ENCODE peak calls at places on chromosomes 1 and 21, in six cellular contexts. One of them, this sample, is unnamed.

GRCh38 chr1:26190373-26190987 is at the start of gene CATSPER4:
- DNase-seq in neuronal stem cell: peak; percentile 67
- DNase-seq in mesenchymal stem cell: peak; percentile 10
- DNase-seq in IMR-90: no peak
- DNase-seq in H9: peak; percentile 91
- DNase-seq in H1: peak; percentile 49
- DNase-seq in this sample: peak; percentile 73

GRCh38 chr1:192529031-192529755 is 46.4 kb upstream of the RGS1 start:
- DNase-seq in mesenchymal stem cell: no peak
- DNase-seq in H9: no peak
- DNase-seq in IMR-90: no peak
- DNase-seq in neuronal stem cell: no peak
- DNase-seq in H1: no peak
- DNase-seq in this sample: no peak

GRCh38 chr1:49627781-49628180 is 396.0 kb downstream of the AGBL4 start:
- DNase-seq in neuronal stem cell: no peak
- DNase-seq in IMR-90: no peak
- DNase-seq in mesenchymal stem cell: no peak
- DNase-seq in H1: no peak
- DNase-seq in H9: no peak
- DNase-seq in this sample: no peak

GRCh38 chr1:199774433-199775089 is 252.9 kb upstream of the NR5A2 start:
- DNase-seq in H9: no peak
- DNase-seq in IMR-90: peak; percentile 85
- DNase-seq in H1: no peak
- DNase-seq in neuronal stem cell: no peak
- DNase-seq in mesenchymal stem cell: no peak
- DNase-seq in this sample: no peak

GRCh38 chr21:46100426-46100825 is 2.5 kb downstream of the COL6A2 start:
- DNase-seq in H1: no peak
- DNase-seq in mesenchymal stem cell: peak; percentile 76
- DNase-seq in IMR-90: peak; percentile 64
- DNase-seq in H9: no peak
- DNase-seq in neuronal stem cell: no peak
- DNase-seq in this sample: no peak

GRCh38 chr1:201946224-201946908 is at the start of gene LMOD1:
- DNase-seq in neuronal stem cell: peak; percentile 86
- DNase-seq in mesenchymal stem cell: peak; percentile 96
- DNase-seq in IMR-90: peak; percentile 98
- DNase-seq in H9: peak; percentile 95
- DNase-seq in H1: peak; percentile 74
- DNase-seq in this sample: peak; percentile 75

GRCh38 chr1:23529146-23530088 is 1.6 kb downstream of the E2F2 start:
- DNase-seq in H1: no peak
- DNase-seq in neuronal stem cell: no peak
- DNase-seq in H9: no peak
- DNase-seq in mesenchymal stem cell: no peak
- DNase-seq in IMR-90: no peak
- DNase-seq in this sample: no peak

GRCh38 chr1:2948001-2948750 is 73.1 kb upstream of the ACTRT2 start:
- DNase-seq in H1: no peak
- DNase-seq in IMR-90: no peak
- DNase-seq in H9: no peak
- DNase-seq in mesenchymal stem cell: no peak
- DNase-seq in neuronal stem cell: no peak
- DNase-seq in this sample: no peak

GRCh38 chr1:198556969-198557368 is 16.5 kb upstream of the ATP6V1G3 start:
- DNase-seq in H1: no peak
- DNase-seq in IMR-90: no peak
- DNase-seq in H9: no peak
- DNase-seq in mesenchymal stem cell: no peak
- DNase-seq in neuronal stem cell: no peak
- DNase-seq in this sample: no peak

GRCh38 chr1:18653922-18654321 is 23.3 kb downstream of the PAX7 start:
- DNase-seq in mesenchymal stem cell: no peak
- DNase-seq in neuronal stem cell: no peak
- DNase-seq in H9: no peak
- DNase-seq in IMR-90: no peak
- DNase-seq in H1: no peak
- DNase-seq in this sample: no peak

GRCh38 chr1:27517907-27518718 is 28.1 kb upstream of the WASF2 start:
- DNase-seq in mesenchymal stem cell: no peak
- DNase-seq in H9: no peak
- DNase-seq in neuronal stem cell: no peak
- DNase-seq in IMR-90: no peak
- DNase-seq in H1: no peak
- DNase-seq in this sample: no peak

GRCh38 chr21:16587141-16587570 is 857.4 kb downstream of the USP25 start:
- DNase-seq in H1: no peak
- DNase-seq in IMR-90: peak; percentile 65
- DNase-seq in mesenchymal stem cell: no peak
- DNase-seq in H9: peak; percentile 41
- DNase-seq in neuronal stem cell: no peak
- DNase-seq in this sample: peak; percentile 32

GRCh38 chr1:53545663-53546408 is 86.6 kb downstream of the DMRTB1 start:
- DNase-seq in mesenchymal stem cell: no peak
- DNase-seq in H1: no peak
- DNase-seq in neuronal stem cell: no peak
- DNase-seq in IMR-90: peak; percentile 21
- DNase-seq in H9: no peak
- DNase-seq in this sample: no peak

GRCh38 chr21:46083271-46084040 is 14.5 kb upstream of the COL6A2 start:
- DNase-seq in H9: peak; percentile 28
- DNase-seq in neuronal stem cell: no peak
- DNase-seq in H1: no peak
- DNase-seq in IMR-90: no peak
- DNase-seq in mesenchymal stem cell: no peak
- DNase-seq in this sample: no peak

GRCh38 chr1:97160796-97161195 is 439.2 kb downstream of the PTBP2 start:
- DNase-seq in mesenchymal stem cell: no peak
- DNase-seq in IMR-90: peak; percentile 17
- DNase-seq in H9: no peak
- DNase-seq in neuronal stem cell: no peak
- DNase-seq in H1: no peak
- DNase-seq in this sample: no peak

GRCh38 chr1:27122652-27123051 is 32.3 kb downstream of the SLC9A1 start:
- DNase-seq in neuronal stem cell: no peak
- DNase-seq in mesenchymal stem cell: peak; percentile 90
- DNase-seq in H9: no peak
- DNase-seq in IMR-90: peak; percentile 73
- DNase-seq in H1: no peak
- DNase-seq in this sample: no peak

GRCh38 chr1:104780470-104781078 is 1030.9 kb downstream of the AMY1C start:
- DNase-seq in neuronal stem cell: peak; percentile 35
- DNase-seq in H1: no peak
- DNase-seq in H9: no peak
- DNase-seq in mesenchymal stem cell: peak; percentile 30
- DNase-seq in IMR-90: peak; percentile 1
- DNase-seq in this sample: peak; percentile 57

GRCh38 chr1:108502624-108503023 is 52.5 kb downstream of the NBPF6 start:
- DNase-seq in H1: no peak
- DNase-seq in IMR-90: peak; percentile 18
- DNase-seq in neuronal stem cell: no peak
- DNase-seq in H9: no peak
- DNase-seq in mesenchymal stem cell: peak; percentile 32
- DNase-seq in this sample: no peak

GRCh38 chr1:29668761-29669487 is 432.6 kb downstream of the PTPRU start:
- DNase-seq in H1: no peak
- DNase-seq in IMR-90: no peak
- DNase-seq in neuronal stem cell: no peak
- DNase-seq in H9: no peak
- DNase-seq in mesenchymal stem cell: no peak
- DNase-seq in this sample: no peak

GRCh38 chr1:200043330-200043668 is 15.8 kb downstream of the NR5A2 start:
- DNase-seq in H9: no peak
- DNase-seq in mesenchymal stem cell: peak; percentile 43
- DNase-seq in IMR-90: no peak
- DNase-seq in H1: no peak
- DNase-seq in neuronal stem cell: no peak
- DNase-seq in this sample: no peak

GRCh38 chr1:244053831-244054230 is 2.7 kb downstream of the ZBTB18 start:
- DNase-seq in mesenchymal stem cell: no peak
- DNase-seq in IMR-90: no peak
- DNase-seq in neuronal stem cell: no peak
- DNase-seq in H9: no peak
- DNase-seq in H1: no peak
- DNase-seq in this sample: no peak

GRCh38 chr21:44354775-44355771 is 1.7 kb downstream of the TRPM2 start:
- DNase-seq in IMR-90: no peak
- DNase-seq in H9: no peak
- DNase-seq in mesenchymal stem cell: no peak
- DNase-seq in H1: no peak
- DNase-seq in neuronal stem cell: no peak
- DNase-seq in this sample: no peak

GRCh38 chr1:12466816-12467215 is 151.2 kb downstream of the DHRS3 start:
- DNase-seq in H9: no peak
- DNase-seq in mesenchymal stem cell: no peak
- DNase-seq in IMR-90: no peak
- DNase-seq in neuronal stem cell: no peak
- DNase-seq in H1: no peak
- DNase-seq in this sample: no peak

GRCh38 chr1:151292207-151293030 is 10.3 kb downstream of the ZNF687 start:
- DNase-seq in neuronal stem cell: no peak
- DNase-seq in IMR-90: no peak
- DNase-seq in H9: no peak
- DNase-seq in H1: no peak
- DNase-seq in mesenchymal stem cell: no peak
- DNase-seq in this sample: no peak

DNA sequence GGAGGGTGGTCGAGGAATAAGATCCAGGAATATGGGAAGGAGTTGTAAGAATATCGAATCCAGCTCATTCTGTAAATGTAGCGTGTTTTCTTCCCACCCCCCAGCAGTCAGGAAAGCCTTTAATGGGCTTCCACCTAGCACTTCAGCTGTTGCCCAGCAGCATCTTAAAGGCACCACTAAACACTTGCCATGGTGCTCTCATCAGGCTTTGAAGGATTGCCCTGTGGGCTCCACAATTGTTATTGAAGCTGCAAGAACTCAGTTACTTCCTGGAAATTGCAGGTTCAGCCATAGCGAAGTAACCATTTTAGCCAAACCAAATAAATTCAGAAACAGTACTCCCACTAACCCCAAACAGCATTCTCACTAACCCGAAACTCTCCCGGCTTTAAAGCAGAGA is 511.2 kb downstream of the PLPP3 start:
- DNase-seq in H9: no peak
- DNase-seq in IMR-90: no peak
- DNase-seq in H1: no peak
- DNase-seq in mesenchymal stem cell: no peak
- DNase-seq in neuronal stem cell: no peak
- DNase-seq in this sample: no peak
- H4K91ac ChIP-seq in H9: no peak overlapping the region
- H4K91ac ChIP-seq in IMR-90: no peak overlapping the region
- H4K91ac ChIP-seq in H1: no peak overlapping the region
- H4K91ac ChIP-seq in mesenchymal stem cell: no peak overlapping the region
- H4K91ac ChIP-seq in neuronal stem cell: no peak overlapping the region
- H4K91ac ChIP-seq in this sample: no peak overlapping the region

DNA sequence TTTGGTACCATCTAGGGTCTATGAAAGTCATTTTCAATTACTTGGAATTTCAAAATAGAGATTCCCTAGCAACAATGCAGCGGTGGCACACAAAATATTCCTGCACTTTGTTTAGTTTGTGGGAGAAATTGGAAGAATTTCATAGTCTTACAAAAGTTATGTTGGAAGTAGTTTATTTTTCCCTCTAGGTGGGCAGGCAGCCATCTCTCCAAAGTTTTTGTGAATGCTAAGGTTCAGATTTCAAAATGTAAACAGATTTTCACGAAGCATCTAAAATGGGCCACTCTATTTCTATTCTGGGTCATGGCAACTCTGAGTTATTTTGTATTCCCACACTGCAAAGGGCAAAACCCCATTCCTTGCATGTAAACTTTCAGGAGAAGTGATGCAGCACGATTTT is 8.0 kb downstream of the SMCP start:
- DNase-seq in H1: no peak
- DNase-seq in mesenchymal stem cell: no peak
- DNase-seq in H9: no peak
- DNase-seq in neuronal stem cell: no peak
- DNase-seq in IMR-90: no peak
- DNase-seq in this sample: no peak
- H4K91ac ChIP-seq in H1: no peak overlapping the region
- H4K91ac ChIP-seq in mesenchymal stem cell: no peak overlapping the region
- H4K91ac ChIP-seq in H9: no peak overlapping the region
- H4K91ac ChIP-seq in neuronal stem cell: no peak overlapping the region
- H4K91ac ChIP-seq in IMR-90: no peak overlapping the region
- H4K91ac ChIP-seq in this sample: no peak overlapping the region

DNA sequence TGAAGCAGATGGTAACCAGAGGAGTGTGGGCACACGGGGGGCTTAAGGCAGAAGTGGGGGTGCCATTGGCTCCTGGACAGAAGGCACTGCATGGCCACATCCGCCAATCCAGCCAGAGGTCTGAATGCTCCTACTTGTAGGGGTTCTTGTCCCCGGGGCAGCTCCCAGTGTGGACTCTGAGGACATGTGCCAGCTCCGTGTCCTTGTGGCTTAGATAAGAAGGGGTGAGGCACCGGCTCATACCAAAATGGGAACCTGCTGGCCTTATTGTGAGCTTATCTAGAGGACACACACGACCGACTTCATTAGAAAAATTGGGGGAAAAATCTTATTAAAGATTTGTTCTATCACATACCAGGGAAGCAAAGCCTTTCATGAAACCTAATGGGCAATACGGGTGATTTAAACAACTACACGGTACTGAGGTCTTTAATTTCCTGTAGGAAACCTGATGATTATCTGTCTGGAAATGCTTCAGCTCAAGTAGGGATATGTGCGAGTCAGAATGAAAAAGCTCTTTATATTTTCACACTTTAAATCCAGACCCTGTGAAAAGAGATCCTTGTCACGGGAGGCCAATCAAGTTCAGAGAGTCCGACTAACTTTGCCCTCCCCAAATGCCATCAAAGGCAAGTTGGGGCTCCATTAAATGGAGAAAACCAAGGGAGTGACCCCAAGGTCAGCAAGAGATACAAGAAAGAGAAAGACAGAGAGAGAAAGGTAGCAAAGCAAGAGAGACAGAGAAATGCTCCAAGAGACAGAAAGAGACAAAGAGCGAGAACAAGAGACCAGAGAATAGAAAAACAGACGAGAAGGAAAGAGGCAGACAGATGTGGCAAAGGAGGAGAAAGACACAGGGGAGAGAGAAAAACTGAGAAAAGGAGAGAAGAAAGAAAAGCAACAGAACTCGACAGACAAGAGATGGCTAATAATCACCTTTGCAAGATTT is 14.1 kb upstream of the KCNN3 start:
- DNase-seq in mesenchymal stem cell: no peak
- DNase-seq in IMR-90: no peak
- DNase-seq in neuronal stem cell: no peak
- DNase-seq in H9: no peak
- DNase-seq in H1: no peak
- DNase-seq in this sample: no peak
- H4K91ac ChIP-seq in mesenchymal stem cell: peak overlapping the region; percentile 19
- H4K91ac ChIP-seq in IMR-90: no peak overlapping the region
- H4K91ac ChIP-seq in neuronal stem cell: no peak overlapping the region
- H4K91ac ChIP-seq in H9: no peak overlapping the region
- H4K91ac ChIP-seq in H1: no peak overlapping the region
- H4K91ac ChIP-seq in this sample: no peak overlapping the region

DNA sequence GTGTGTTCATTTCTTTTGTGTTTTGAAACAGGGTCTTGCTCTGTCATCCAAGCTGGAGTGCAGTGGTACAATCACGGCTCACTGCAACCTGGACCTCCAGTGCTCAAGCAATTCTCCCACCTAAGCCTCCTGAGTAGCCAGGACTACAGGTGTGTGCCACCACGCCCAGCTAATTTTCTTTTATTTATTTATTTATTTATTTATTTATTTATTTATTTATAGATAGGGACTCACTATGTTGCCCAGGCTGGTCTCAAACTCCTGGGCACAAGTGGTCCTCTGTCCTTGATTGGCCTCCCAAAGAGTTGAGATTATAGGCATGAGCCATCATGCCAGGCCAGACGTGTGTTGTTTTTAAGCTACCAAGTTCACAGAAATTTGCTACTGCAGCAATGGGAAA is 43.8 kb upstream of the TLR5 start:
- DNase-seq in H9: no peak
- DNase-seq in H1: no peak
- DNase-seq in neuronal stem cell: no peak
- DNase-seq in mesenchymal stem cell: no peak
- DNase-seq in IMR-90: no peak
- DNase-seq in this sample: no peak
- H4K91ac ChIP-seq in H9: no peak overlapping the region
- H4K91ac ChIP-seq in H1: no peak overlapping the region
- H4K91ac ChIP-seq in neuronal stem cell: no peak overlapping the region
- H4K91ac ChIP-seq in mesenchymal stem cell: no peak overlapping the region
- H4K91ac ChIP-seq in IMR-90: no peak overlapping the region
- H4K91ac ChIP-seq in this sample: no peak overlapping the region

This sample was measured in trophoblast cell.